ENCODE peak calls at places on chromosome 2, in nine cellular contexts. P is cardiac muscle cell, C is body of pancreas, Z is lung, X is endothelial cell of umbilical vein, Y is upper lobe of right lung, D is aorta, A is adrenal gland, G is fibroblast of lung. U is an unnamed sample.

GRCh38 chr2:105038383-105039061 is 653 bp downstream of the MRPS9 start:
- DNase-seq in P (no peak), C (no peak), Z (no peak), X (no peak), Y (no peak), D (no peak), A (no peak), G (no peak), U (no peak)

GRCh38 chr2:30509716-30510115 is 62.7 kb downstream of the LCLAT1 start:
- DNase-seq in P (no peak), C (no peak), Z (no peak), X (no peak), Y (no peak), D (no peak), A (no peak), G (no peak), U (no peak)

GRCh38 chr2:30942430-30942829 is 135.2 kb upstream of the CAPN13 start:
- DNase-seq in P (no peak), C (no peak), Z (no peak), X (no peak), Y (no peak), D (no peak), A (no peak), G (no peak), U (no peak)

GRCh38 chr2:16123421-16123820 is 183.1 kb downstream of the MYCN start:
- DNase-seq in P (no peak), C (no peak), Z (no peak), X (no peak), Y (no peak), D (no peak), A (no peak), G (no peak), U (no peak)

GRCh38 chr2:223086360-223086981 is 34.5 kb downstream of the KCNE4 start:
- DNase-seq in P (no peak), C (no peak), Z (no peak), X (no peak), Y (no peak), D (no peak), A (no peak), G (peak; percentile 70), U (peak; percentile 15)

GRCh38 chr2:199911052-199911876 is at the start of gene C2orf69:
- DNase-seq in P (peak; percentile 98), C (peak; percentile 97), Z (peak; percentile 96), X (peak; percentile 97), Y (peak; percentile 97), D (peak; percentile 98), A (peak; percentile 99), G (peak; percentile 95), U (peak; percentile 98)

GRCh38 chr2:229622495-229623355 is 91.6 kb downstream of the DNER start:
- DNase-seq in P (no peak), C (no peak), Z (no peak), X (no peak), Y (no peak), D (no peak), A (no peak), G (peak; percentile 18), U (no peak)

GRCh38 chr2:235658371-235659174 is 164.7 kb downstream of the AGAP1 start:
- DNase-seq in P (no peak), C (no peak), Z (peak; percentile 68), X (peak; percentile 18), Y (peak; percentile 80), D (no peak), A (no peak), G (no peak), U (no peak)

GRCh38 chr2:190343500-190344274 is at the start of gene INPP1:
- DNase-seq in P (peak; percentile 72), C (peak; percentile 67), Z (peak; percentile 74), X (peak; percentile 79), Y (peak; percentile 89), D (peak; percentile 92), A (peak; percentile 88), G (peak; percentile 65), U (peak; percentile 91)

GRCh38 chr2:73249636-73250035 is 15.5 kb downstream of the CCT7 start:
- DNase-seq in P (no peak), C (peak; percentile 26), Z (no peak), X (no peak), Y (peak; percentile 13), D (no peak), A (no peak), G (no peak), U (no peak)

GRCh38 chr2:239114119-239114581 is 266.3 kb downstream of the TWIST2 start:
- DNase-seq in P (peak; percentile 70), C (peak; percentile 48), Z (no peak), X (peak; percentile 34), Y (no peak), D (no peak), A (no peak), G (peak; percentile 48), U (no peak)

DNA sequence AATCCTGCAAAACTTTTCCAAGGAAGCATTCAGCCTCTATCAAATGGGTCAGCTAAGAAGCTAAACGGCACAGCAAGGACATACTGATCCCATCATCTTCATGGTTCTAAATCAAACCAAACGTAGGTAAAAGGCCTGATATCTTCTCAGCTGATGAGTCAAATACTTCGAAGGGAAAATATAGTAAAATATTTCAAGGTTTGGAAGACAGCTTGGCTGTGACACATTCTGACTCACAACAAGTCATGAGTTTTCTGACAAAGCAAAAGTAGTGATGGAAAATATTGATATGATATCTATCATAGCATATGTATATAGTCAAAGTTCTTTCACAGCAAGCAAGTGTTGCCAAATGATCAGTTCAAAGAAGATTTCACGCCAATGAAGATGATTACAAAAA is 31.5 kb downstream of the DOCK10 start:
- DNase-seq in P (peak; percentile 41), C (no peak), Z (no peak), X (peak; percentile 72), Y (no peak), D (no peak), A (no peak), G (peak; percentile 87), U (no peak)
- H3K27ac ChIP-seq in P (no peak overlapping the region), C (no peak overlapping the region), Z (no peak overlapping the region), X (peak overlapping the region; percentile 61), Y (no peak overlapping the region), D (no peak overlapping the region), A (no peak overlapping the region), G (peak overlapping the region; percentile 75), U (no peak overlapping the region)

GRCh38 chr2:96119981-96120720 is 3.8 kb upstream of the ADRA2B start:
- DNase-seq in P (no peak), C (no peak), Z (no peak), X (no peak), Y (no peak), D (peak; percentile 51), A (no peak), G (no peak), U (no peak)
- H3K4me3 ChIP-seq in P (no peak overlapping the region), C (no peak overlapping the region), Z (no peak overlapping the region), X (no peak overlapping the region), Y (no peak overlapping the region), D (no peak overlapping the region), A (no peak overlapping the region), G (no peak overlapping the region), U (no peak overlapping the region)

DNA sequence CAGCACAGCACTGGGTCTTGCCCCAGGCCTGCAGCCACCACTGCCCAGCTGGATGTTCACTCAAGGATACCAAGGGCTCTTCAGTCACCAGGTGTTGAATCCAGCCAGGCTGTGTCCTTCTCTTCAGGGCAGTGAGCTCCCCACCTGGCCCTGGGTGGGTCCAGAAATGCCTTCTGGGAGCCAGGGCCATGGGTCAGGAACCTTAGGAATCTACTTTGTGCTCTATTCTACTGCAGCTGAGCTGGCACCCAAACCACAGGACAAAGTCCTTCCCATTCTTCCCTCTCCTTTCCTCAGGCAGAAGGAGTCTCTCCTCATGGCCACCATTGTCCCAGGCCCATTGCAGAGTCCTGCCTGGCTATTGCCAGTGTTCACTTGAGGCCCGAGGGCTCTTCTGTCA is 13.0 kb downstream of the STRADB start:
- DNase-seq in P (no peak), C (no peak), Z (no peak), X (no peak), Y (no peak), D (no peak), A (no peak), G (no peak), U (no peak)
- H3K4me1 ChIP-seq in P (no peaks in the 10 kb centered on the region), C (no peaks in the 10 kb centered on the region), Z (no peaks in the 10 kb centered on the region), X (peaks cover 10% of the 10 kb centered on the region), Y (peaks cover 6% of the 10 kb centered on the region), D (no peaks in the 10 kb centered on the region), A (peaks cover 40% of the 10 kb centered on the region), G (peaks cover 17% of the 10 kb centered on the region), U (peaks cover 5% of the 10 kb centered on the region)

GRCh38 chr2:172308253-172308935 is 119.0 kb upstream of the ITGA6 start:
- DNase-seq in P (no peak), C (no peak), Z (no peak), X (peak; percentile 83), Y (no peak), D (peak; percentile 54), A (no peak), G (no peak), U (no peak)
- H3K27ac ChIP-seq in P (no peak overlapping the region), C (no peak overlapping the region), Z (peak overlapping the region; percentile 71), X (peak overlapping the region; percentile 88), Y (no peak overlapping the region), D (no peak overlapping the region), A (no peak overlapping the region), G (no peak overlapping the region), U (peak overlapping the region; percentile 78)

GRCh38 chr2:10573709-10574108 is 116.1 kb downstream of the NOL10 start:
- DNase-seq in P (no peak), C (no peak), Z (no peak), X (no peak), Y (no peak), D (no peak), A (no peak), G (no peak), U (no peak)
- H3K4me3 ChIP-seq in P (no peak overlapping the region), C (no peak overlapping the region), Z (no peak overlapping the region), X (no peak overlapping the region), Y (no peak overlapping the region), D (no peak overlapping the region), A (no peak overlapping the region), G (no peak overlapping the region), U (no peak overlapping the region)